ENCODE peak calls at places on chromosome 12, in five cellular contexts. E, M, G, Q and D are unnamed samples. For H3K27me3, the result is how much of the 10 kb centered on the place peaks cover.

GRCh38 chr12:69886101-69886500 is 61.1 kb downstream of the MYRFL start:
- DNase-seq in E (no peak), M (no peak), G (no peak), Q (no peak), D (no peak)

GRCh38 chr12:100163416-100164152 is 20.9 kb upstream of the BLTP3B start:
- DNase-seq in E (peak), M (peak), G (peak), Q (peak), D (no peak)

GRCh38 chr12:88572785-88573565 is 7.3 kb downstream of the KITLG start:
- DNase-seq in E (no peak), M (no peak), G (no peak), Q (no peak), D (no peak)

GRCh38 chr12:113201187-113202177 is 16.0 kb downstream of the RITA1 start:
- DNase-seq in E (no peak), M (no peak), G (no peak), Q (no peak), D (no peak)

GRCh38 chr12:14948672-14949071 is 10.3 kb upstream of the ERP27 start:
- DNase-seq in E (no peak), M (no peak), G (peak), Q (peak), D (peak)

GRCh38 chr12:122888232-122888752 is 7.6 kb downstream of the VPS37B start:
- DNase-seq in E (peak), M (no peak), G (peak), Q (no peak), D (peak)

GRCh38 chr12:67035121-67035520 is 234.0 kb upstream of the CAND1 start:
- DNase-seq in E (peak), M (no peak), G (no peak), Q (no peak), D (no peak)

GRCh38 chr12:84701041-84701440 is 211.6 kb downstream of the SLC6A15 start:
- DNase-seq in E (no peak), M (no peak), G (no peak), Q (no peak), D (no peak)

GRCh38 chr12:65956056-65956738 is 131.9 kb downstream of the HMGA2 start:
- DNase-seq in E (no peak), M (no peak), G (no peak), Q (no peak), D (no peak)

GRCh38 chr12:4355843-4356327 is 23.6 kb downstream of the FGF23 start:
- DNase-seq in E (peak), M (peak), G (peak), Q (peak), D (no peak)

GRCh38 chr12:57541717-57542116 is 5.3 kb downstream of the DCTN2 start:
- DNase-seq in E (no peak), M (no peak), G (no peak), Q (no peak), D (no peak)

GRCh38 chr12:130668286-130669204 is 47.6 kb downstream of the RIMBP2 start:
- DNase-seq in E (no peak), M (no peak), G (no peak), Q (no peak), D (no peak)

GRCh38 chr12:69512820-69513219 is 42.6 kb downstream of the FRS2 start:
- DNase-seq in E (no peak), M (no peak), G (no peak), Q (no peak), D (no peak)

GRCh38 chr12:53052419-53053222 is 2.8 kb downstream of the TNS2 start:
- DNase-seq in E (no peak), M (peak), G (no peak), Q (no peak), D (no peak)
- H3K4me3 ChIP-seq in E (no peak), M (peak), G (no peak), Q (no peak), D (no peak)

GRCh38 chr12:106790020-106790419 is 15.5 kb downstream of the RIC8B start:
- DNase-seq in E (no peak), M (no peak), G (no peak), Q (no peak), D (no peak)
- TF ChIP-seq CTCF in E (peak), M (no peak), G (no peak), Q (peak), D (no peak)

GRCh38 chr12:128980623-128981022 is 127.3 kb downstream of the GLT1D1 start:
- DNase-seq in E (no peak), M (no peak), G (no peak), Q (no peak), D (no peak)

GRCh38 chr12:128982933-128983332 is 129.7 kb downstream of the GLT1D1 start:
- DNase-seq in E (no peak), M (no peak), G (no peak), Q (no peak), D (no peak)

GRCh38 chr12:128986957-128987356 is 133.7 kb downstream of the GLT1D1 start:
- DNase-seq in E (no peak), M (no peak), G (no peak), Q (no peak), D (no peak)

GRCh38 chr12:128983371-128983770 is 130.1 kb downstream of the GLT1D1 start:
- DNase-seq in E (no peak), M (no peak), G (no peak), Q (no peak), D (no peak)

GRCh38 chr12:128982134-128982533 is 128.9 kb downstream of the GLT1D1 start:
- DNase-seq in E (no peak), M (no peak), G (no peak), Q (no peak), D (no peak)
- H3K27me3 ChIP-seq in E (under half), M (under half), G (under half), Q (under half), D (under half)

DNA sequence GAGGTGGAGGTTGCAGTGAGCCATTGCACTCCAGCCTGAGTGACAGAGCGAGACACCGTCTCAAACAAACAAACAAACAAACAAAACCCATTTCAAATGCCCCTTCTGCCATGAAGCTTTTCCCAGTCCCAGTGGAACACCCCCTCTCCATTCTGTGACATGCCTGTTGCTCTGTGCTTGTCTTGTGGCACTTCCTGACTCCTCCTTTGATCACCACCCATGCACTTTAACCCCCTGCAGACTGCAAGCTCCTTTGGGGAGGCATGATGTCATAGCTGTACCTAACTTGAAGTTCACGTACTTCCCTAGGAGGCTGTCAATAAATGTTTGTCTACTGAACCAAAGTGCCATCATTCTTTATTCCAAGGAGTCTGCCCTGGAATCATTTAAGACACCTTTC is 64.7 kb downstream of the TMCC3 start:
- DNase-seq in E (no peak), M (no peak), G (no peak), Q (no peak), D (no peak)
- H3K4me3 ChIP-seq in E (no peak), M (no peak), G (no peak), Q (no peak), D (no peak)

GRCh38 chr12:26406391-26406790 is 211.0 kb downstream of the SSPN start:
- DNase-seq in E (no peak), M (no peak), G (no peak), Q (no peak), D (no peak)

GRCh38 chr12:26401874-26402273 is 206.5 kb downstream of the SSPN start:
- DNase-seq in E (no peak), M (no peak), G (no peak), Q (no peak), D (no peak)

GRCh38 chr12:26400627-26401026 is 205.3 kb downstream of the SSPN start:
- DNase-seq in E (no peak), M (no peak), G (no peak), Q (no peak), D (no peak)

GRCh38 chr12:26403601-26404000 is 208.2 kb downstream of the SSPN start:
- DNase-seq in E (no peak), M (no peak), G (no peak), Q (no peak), D (no peak)

DNA sequence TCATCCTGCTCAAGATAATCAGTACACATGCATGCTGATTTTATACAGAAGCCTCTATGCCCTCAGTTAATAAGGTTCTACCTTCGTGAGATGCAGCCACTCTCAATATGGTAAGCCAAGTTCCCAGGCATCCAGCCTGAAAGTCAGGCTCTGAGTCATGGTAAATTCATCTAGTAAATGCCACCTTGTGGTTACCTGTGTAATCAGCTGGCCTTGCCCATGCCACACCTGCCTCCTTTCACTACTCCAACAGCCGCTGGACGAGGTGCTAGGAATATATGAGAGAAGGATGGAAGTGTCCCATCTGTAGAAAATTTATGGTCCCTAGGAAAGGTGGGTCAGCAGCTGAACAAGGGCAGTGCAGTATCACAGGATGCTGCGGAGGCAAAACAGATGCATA is 207.3 kb downstream of the SSPN start:
- DNase-seq in E (no peak), M (no peak), G (peak), Q (no peak), D (peak)
- TF ChIP-seq CTCF in E (no peak), M (peak), G (peak), Q (no peak), D (peak)

GRCh38 chr12:125028106-125028505 is 34.7 kb downstream of the BRI3BP start:
- DNase-seq in E (no peak), M (no peak), G (no peak), Q (no peak), D (no peak)

GRCh38 chr12:125023065-125023464 is 29.6 kb downstream of the BRI3BP start:
- DNase-seq in E (no peak), M (no peak), G (no peak), Q (no peak), D (no peak)

GRCh38 chr12:125024949-125025563 is 31.6 kb downstream of the BRI3BP start:
- DNase-seq in E (no peak), M (no peak), G (no peak), Q (no peak), D (no peak)

GRCh38 chr12:125029756-125030358 is 35.4 kb upstream of the AACS start:
- DNase-seq in E (no peak), M (no peak), G (no peak), Q (no peak), D (no peak)

DNA sequence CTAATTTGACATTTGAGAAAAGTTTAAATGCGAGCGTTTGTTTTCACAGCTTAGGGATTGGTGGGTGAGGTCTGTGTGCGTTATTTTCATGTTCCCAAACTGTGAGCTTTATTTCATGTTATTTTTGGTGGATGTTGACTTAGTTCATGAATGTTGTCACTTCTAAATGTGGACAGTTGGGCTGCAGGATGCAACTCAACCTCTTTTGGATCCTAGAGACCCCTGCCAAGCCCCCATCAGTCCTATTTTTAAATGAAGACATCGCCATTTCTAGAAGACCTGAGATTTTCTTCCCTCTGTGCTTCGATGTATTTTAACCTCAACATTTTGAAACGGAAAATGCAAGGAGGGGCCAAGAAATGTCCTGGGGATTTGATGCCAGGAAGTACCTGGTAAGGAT is 32.4 kb downstream of the BRI3BP start:
- DNase-seq in E (no peak), M (no peak), G (no peak), Q (no peak), D (no peak)
- H3K27me3 ChIP-seq in E (under half), M (under half), G (under half), Q (under half), D (under half)

GRCh38 chr12:6082613-6083012 is 41.9 kb downstream of the VWF start:
- DNase-seq in E (no peak), M (no peak), G (no peak), Q (no peak), D (no peak)

GRCh38 chr12:6083606-6084005 is 40.9 kb downstream of the VWF start:
- DNase-seq in E (no peak), M (peak), G (no peak), Q (no peak), D (no peak)

GRCh38 chr12:6084969-6085450 is 39.5 kb downstream of the VWF start:
- DNase-seq in E (peak), M (no peak), G (no peak), Q (no peak), D (no peak)

GRCh38 chr12:6085841-6086240 is 38.6 kb downstream of the VWF start:
- DNase-seq in E (no peak), M (peak), G (no peak), Q (no peak), D (no peak)

GRCh38 chr12:6084261-6084968 is 40.1 kb downstream of the VWF start:
- DNase-seq in E (peak), M (peak), G (no peak), Q (peak), D (no peak)
- H3K4me3 ChIP-seq in E (peak), M (no peak), G (no peak), Q (no peak), D (no peak)